ENCODE peak calls at places on chromosomes 5 and 9, in ten cellular contexts. I, Z, V, F, S, L, D, C, X and H are unnamed samples.

GRCh38 chr5:156411-157072 is 34.8 kb upstream of the LRRC14B start:
- DNase-seq in F (no peak), D (peak; percentile 35), C (no peak), S (peak; percentile 24), I (no peak), L (no peak), X (no peak), Z (no peak), V (no peak), H (no peak)

GRCh38 chr9:27426717-27427645 is 97.1 kb upstream of the IFNK start:
- DNase-seq in X (no peak), Z (peak; percentile 46), I (no peak), F (no peak), D (peak; percentile 71), L (no peak), V (no peak), S (peak; percentile 53), C (peak; percentile 71), H (no peak)

GRCh38 chr5:93346301-93346700 is 234.7 kb downstream of the NR2F1-AS1 start:
- DNase-seq in L (no peak), V (no peak), S (no peak), Z (no peak), X (no peak), D (no peak), C (no peak), I (no peak), F (no peak), H (no peak)

GRCh38 chr5:135489466-135490244 is 37.5 kb upstream of the TIFAB start:
- DNase-seq in C (no peak), D (peak; percentile 73), I (no peak), L (no peak), V (no peak), F (no peak), S (peak; percentile 59), Z (no peak), X (no peak), H (no peak)

GRCh38 chr9:89309608-89310485 is 1.1 kb upstream of the CKS2 start:
- DNase-seq in F (no peak), Z (no peak), C (no peak), I (peak; percentile 45), V (no peak), X (no peak), D (peak; percentile 60), S (no peak), L (no peak), H (peak; percentile 13)

GRCh38 chr9:36306481-36307306 is 48.4 kb upstream of the GNE start:
- DNase-seq in D (no peak), V (no peak), F (no peak), L (no peak), I (peak; percentile 48), C (no peak), X (no peak), S (no peak), Z (peak; percentile 55), H (no peak)

GRCh38 chr9:122261469-122261881 is 3.2 kb downstream of the RBM18 start:
- DNase-seq in D (no peak), C (peak; percentile 28), V (peak; percentile 91), X (no peak), I (peak; percentile 64), L (peak; percentile 47), S (no peak), Z (no peak), F (peak; percentile 81), H (peak; percentile 30)

GRCh38 chr5:137292461-137293025 is 206.6 kb downstream of the SPOCK1 start:
- DNase-seq in V (no peak), I (peak; percentile 11), X (no peak), F (no peak), Z (no peak), L (no peak), S (no peak), C (no peak), D (no peak), H (peak; percentile 26)

GRCh38 chr5:172854958-172855357 is 20.9 kb downstream of the ERGIC1 start:
- DNase-seq in F (no peak), V (no peak), X (no peak), L (no peak), Z (no peak), C (no peak), S (no peak), I (no peak), D (no peak), H (no peak)

GRCh38 chr9:102972780-102973179 is 22.4 kb upstream of the CYLC2 start:
- DNase-seq in C (no peak), L (no peak), V (no peak), Z (no peak), S (no peak), I (no peak), D (no peak), F (no peak), X (no peak), H (no peak)

GRCh38 chr9:136566899-136567298 is 21.1 kb upstream of the NOTCH1 start:
- DNase-seq in D (peak; percentile 67), F (no peak), V (peak; percentile 79), X (no peak), C (no peak), I (no peak), Z (no peak), L (peak; percentile 66), S (no peak), H (peak; percentile 53)

GRCh38 chr9:16771352-16771751 is 99.1 kb downstream of the BNC2 start:
- DNase-seq in V (no peak), D (no peak), F (no peak), C (peak; percentile 29), S (no peak), X (no peak), Z (no peak), L (no peak), I (no peak), H (no peak)

GRCh38 chr5:75460947-75461346 is 50.5 kb downstream of the CERT1 start:
- DNase-seq in I (no peak), F (no peak), L (no peak), D (peak; percentile 68), S (no peak), C (no peak), X (no peak), Z (no peak), V (peak; percentile 28), H (peak; percentile 33)

GRCh38 chr9:2502760-2503159 is 118.8 kb upstream of the VLDLR start:
- DNase-seq in L (no peak), Z (no peak), I (no peak), V (no peak), D (no peak), C (peak; percentile 54), S (no peak), F (no peak), X (no peak), H (no peak)

GRCh38 chr9:12784461-12785250 is 9.8 kb downstream of the LURAP1L start:
- DNase-seq in L (no peak), S (no peak), C (peak; percentile 96), I (peak; percentile 42), F (peak; percentile 68), V (peak; percentile 64), D (no peak), Z (peak; percentile 44), X (no peak), H (peak; percentile 70)

GRCh38 chr5:81782811-81783210 is 31.9 kb upstream of the SSBP2 start:
- DNase-seq in F (no peak), V (no peak), I (no peak), S (no peak), Z (no peak), C (no peak), L (no peak), D (no peak), X (no peak), H (no peak)

GRCh38 chr5:111787006-111787405 is 30.0 kb upstream of the NREP start:
- DNase-seq in S (no peak), D (no peak), X (no peak), Z (no peak), L (no peak), V (no peak), C (no peak), F (no peak), I (no peak), H (no peak)

GRCh38 chr5:158320178-158320674 is 461.3 kb upstream of the CLINT1 start:
- DNase-seq in F (no peak), C (no peak), D (no peak), I (no peak), L (no peak), V (no peak), Z (no peak), S (no peak), X (no peak), H (no peak)

GRCh38 chr9:115035872-115036612 is 81.9 kb downstream of the TNC start:
- DNase-seq in I (no peak), X (no peak), F (no peak), Z (no peak), S (no peak), V (no peak), D (no peak), L (peak; percentile 26), C (peak; percentile 99), H (no peak)

GRCh38 chr9:111922324-111923013 is 25.9 kb downstream of the UGCG start:
- DNase-seq in F (no peak), X (no peak), S (no peak), D (no peak), V (no peak), L (no peak), C (no peak), Z (no peak), I (no peak), H (no peak)

GRCh38 chr5:7592910-7593309 is 197.0 kb downstream of the ADCY2 start:
- DNase-seq in S (no peak), D (peak; percentile 68), X (no peak), I (no peak), F (no peak), V (no peak), Z (no peak), C (no peak), L (no peak), H (no peak)

GRCh38 chr5:32586251-32586642 is 890 bp downstream of the SUB1 start:
- DNase-seq in I (no peak), F (no peak), X (no peak), Z (no peak), L (no peak), V (no peak), S (no peak), C (no peak), D (no peak), H (no peak)
- H3K27ac ChIP-seq in I (peak overlapping the region; percentile 100), F (peak overlapping the region; percentile 100), X (peak overlapping the region; percentile 100), Z (peak overlapping the region; percentile 92), L (peak overlapping the region; percentile 99), V (peak overlapping the region; percentile 100), S (no peak overlapping the region), C (peak overlapping the region; percentile 93), D (peak overlapping the region; percentile 97), H (peak overlapping the region; percentile 96)

GRCh38 chr9:87657190-87657589 is 68.7 kb upstream of the CTSL start:
- DNase-seq in C (no peak), L (no peak), S (peak; percentile 17), D (peak; percentile 22), X (no peak), V (no peak), F (no peak), Z (no peak), I (no peak), H (no peak)
- TF ChIP-seq CTCF in C (no peak), L (no peak), S (no peak), D (no peak), X (no peak), V (no peak), F (no peak), Z (no peak), I (no peak), H (no peak)

GRCh38 chr9:133505186-133505830 is 19.5 kb downstream of the MYMK start:
- DNase-seq in S (no peak), V (no peak), Z (no peak), C (peak; percentile 25), D (no peak), X (no peak), I (no peak), L (no peak), F (no peak), H (no peak)
- H3K27ac ChIP-seq in S (no peak overlapping the region), V (no peak overlapping the region), Z (no peak overlapping the region), C (no peak overlapping the region), D (no peak overlapping the region), X (peak overlapping the region; percentile 60), I (peak overlapping the region; percentile 34), L (peak overlapping the region; percentile 78), F (no peak overlapping the region), H (no peak overlapping the region)

GRCh38 chr5:98769256-98770157 is 4.0 kb upstream of the RGMB start:
- DNase-seq in S (peak; percentile 63), D (peak; percentile 85), C (peak; percentile 67), Z (peak; percentile 42), F (no peak), I (peak; percentile 49), X (no peak), L (peak; percentile 27), V (peak; percentile 38), H (peak; percentile 49)
- TF ChIP-seq CTCF in S (peak; percentile 54), D (peak; percentile 64), C (no peak), Z (peak; percentile 34), F (no peak), I (no peak), X (peak; percentile 42), L (no peak), V (no peak), H (no peak)